ENCODE peak calls at places on chromosomes 6 and 20, in five cellular contexts. T, E, J, R and Q are unnamed samples. For H3K79me2, the result is how much of the 10 kb centered on the place peaks cover.

GRCh38 chr20:53517146-53517545 is 76.5 kb downstream of the ZNF217 start:
- DNase-seq in J (no peak), E (peak), T (peak), R (no peak), Q (no peak)

GRCh38 chr6:47157653-47158219 is 115.6 kb upstream of the ADGRF1 start:
- DNase-seq in T (no peak), J (no peak), R (no peak), E (no peak), Q (no peak)

GRCh38 chr6:155442562-155442961 is 13.1 kb downstream of the NOX3 start:
- DNase-seq in T (no peak), R (no peak), J (no peak), E (no peak), Q (no peak)

GRCh38 chr20:37775200-37775599 is 81.4 kb downstream of the CTNNBL1 start:
- DNase-seq in T (no peak), J (no peak), E (no peak), R (no peak), Q (no peak)

GRCh38 chr20:9912858-9913434 is 74.1 kb upstream of the PAK5 start:
- DNase-seq in E (peak), T (peak), R (no peak), J (peak), Q (peak)

GRCh38 chr6:6696867-6697531 is 108.5 kb downstream of the LY86 start:
- DNase-seq in J (peak), T (peak), R (no peak), E (peak), Q (peak)

GRCh38 chr6:21937466-21937865 is 343.9 kb downstream of the SOX4 start:
- DNase-seq in T (no peak), E (no peak), J (no peak), R (no peak), Q (peak)

GRCh38 chr6:150118642-150119041 is 24.2 kb upstream of the PPP1R14C start:
- DNase-seq in T (no peak), J (no peak), E (peak), R (no peak), Q (no peak)

DNA sequence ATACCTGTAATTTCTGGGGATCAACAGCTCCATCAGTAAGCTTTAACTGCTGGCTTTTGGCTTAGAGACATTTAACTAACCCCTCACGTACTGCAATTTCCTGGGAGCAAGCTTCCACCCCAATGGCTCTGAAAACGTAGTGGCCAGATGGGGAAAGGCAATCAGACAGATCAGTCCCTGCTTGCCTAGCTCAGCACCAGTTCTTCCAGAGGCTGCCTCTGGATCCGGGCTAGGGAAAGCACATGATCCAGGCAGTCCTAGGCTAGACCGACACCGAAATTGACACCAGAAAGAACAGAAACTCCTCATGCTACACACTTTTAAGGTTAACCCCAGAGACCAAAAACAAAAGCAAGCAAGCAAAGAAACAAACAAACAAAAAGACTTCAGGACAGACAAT is 13.3 kb downstream of the PREP start:
- DNase-seq in T (no peak), E (no peak), J (no peak), R (no peak), Q (peak)
- TF ChIP-seq CREB1 in T (no peak), E (no peak), J (no peak), R (no peak), Q (no peak)

GRCh38 chr20:21430031-21430430 is 32.7 kb upstream of the NKX2-4 start:
- DNase-seq in T (no peak), J (no peak), E (no peak), R (no peak), Q (no peak)
- H3K27ac ChIP-seq in T (no peak), J (no peak), E (no peak), R (no peak), Q (no peak)

GRCh38 chr6:157853902-157854481 is 30.9 kb downstream of the SNX9 start:
- DNase-seq in R (no peak), E (no peak), J (no peak), T (no peak), Q (no peak)
- H3K79me2 ChIP-seq in R (under half), E (half or more), J (half or more), T (half or more), Q (half or more)

GRCh38 chr20:57779401-57780003 is 69.7 kb upstream of the PMEPA1 start:
- DNase-seq in J (no peak), E (no peak), R (no peak), T (no peak), Q (peak)
- TF ChIP-seq CREB1 in J (no peak), E (no peak), R (no peak), T (no peak), Q (no peak)

DNA sequence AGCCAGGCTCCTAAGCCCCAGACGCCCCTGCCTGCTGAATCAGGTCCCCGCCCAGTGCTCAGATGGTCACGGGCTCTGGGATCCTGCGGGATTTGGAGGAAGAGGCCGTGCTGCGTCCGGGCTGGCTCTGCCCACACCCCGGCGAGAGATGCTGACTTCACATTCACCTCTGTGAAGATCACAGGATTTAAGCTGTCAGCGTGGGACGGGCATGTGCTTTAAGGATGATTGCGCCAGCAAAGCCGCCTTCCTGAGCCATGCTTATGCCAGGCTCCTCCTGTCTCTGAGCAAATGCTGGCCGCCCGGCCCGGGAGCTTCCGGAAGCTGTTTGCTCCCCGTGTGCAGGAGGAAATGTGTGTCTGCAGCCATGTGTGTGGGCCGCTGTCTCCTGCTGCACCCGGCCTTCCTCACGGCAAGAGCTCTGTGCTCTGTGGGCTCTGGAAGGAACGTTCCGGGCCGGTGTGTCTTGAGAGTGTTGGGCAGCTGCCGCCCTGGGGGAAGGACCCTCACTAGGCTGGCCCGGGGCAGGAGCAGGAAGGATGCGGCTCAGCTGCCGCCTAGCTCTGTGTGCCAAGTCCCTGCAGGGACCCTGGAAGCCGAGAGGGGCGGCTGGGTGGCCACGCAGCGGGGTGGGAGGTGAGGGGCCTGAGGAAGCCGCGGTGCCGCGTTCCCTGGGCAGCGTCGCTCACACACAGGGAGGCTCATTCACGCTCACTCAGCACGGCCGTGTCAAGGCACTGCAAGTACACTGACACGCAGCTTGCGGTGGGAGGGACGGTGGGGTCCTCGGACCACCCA is 19.0 kb upstream of the BHLHE23 start:
- DNase-seq in R (no peak), T (no peak), J (no peak), E (no peak), Q (peak)
- H3K27ac ChIP-seq in R (no peak), T (no peak), J (no peak), E (no peak), Q (no peak)